ENCODE peak calls at places on chromosome 17, in nine cellular contexts. One of them, this sample, is unnamed.

GRCh38 chr17:67441052-67441738 is 64.1 kb downstream of the PITPNC1 start:
- DNase-seq in Calu3: no peak
- DNase-seq in PC-9: no peak
- DNase-seq in cardiac muscle cell: no peak
- DNase-seq in ascending aorta: peak
- DNase-seq in fibroblast of lung: peak
- DNase-seq in upper lobe of right lung: peak
- DNase-seq in GM10248: peak
- DNase-seq in omental fat pad: no peak
- DNase-seq in this sample: peak

GRCh38 chr17:64741924-64742670 is 80.0 kb upstream of the SMURF2 start:
- DNase-seq in Calu3: no peak
- DNase-seq in PC-9: no peak
- DNase-seq in cardiac muscle cell: no peak
- DNase-seq in ascending aorta: no peak
- DNase-seq in fibroblast of lung: peak
- DNase-seq in upper lobe of right lung: no peak
- DNase-seq in GM10248: no peak
- DNase-seq in omental fat pad: no peak
- DNase-seq in this sample: peak

GRCh38 chr17:49388290-49388640 is 26.2 kb upstream of the ZNF652 start:
- DNase-seq in Calu3: no peak
- DNase-seq in PC-9: no peak
- DNase-seq in cardiac muscle cell: no peak
- DNase-seq in ascending aorta: no peak
- DNase-seq in fibroblast of lung: no peak
- DNase-seq in upper lobe of right lung: no peak
- DNase-seq in GM10248: peak
- DNase-seq in omental fat pad: no peak
- DNase-seq in this sample: no peak

GRCh38 chr17:15260376-15261062 is 4.6 kb downstream of the PMP22 start:
- DNase-seq in Calu3: peak
- DNase-seq in PC-9: no peak
- DNase-seq in cardiac muscle cell: peak
- DNase-seq in ascending aorta: peak
- DNase-seq in fibroblast of lung: peak
- DNase-seq in upper lobe of right lung: peak
- DNase-seq in GM10248: peak
- DNase-seq in omental fat pad: peak
- DNase-seq in this sample: peak

GRCh38 chr17:31274252-31274651 is 22.8 kb downstream of the OMG start:
- DNase-seq in Calu3: no peak
- DNase-seq in PC-9: no peak
- DNase-seq in cardiac muscle cell: no peak
- DNase-seq in ascending aorta: no peak
- DNase-seq in fibroblast of lung: peak
- DNase-seq in upper lobe of right lung: no peak
- DNase-seq in GM10248: no peak
- DNase-seq in omental fat pad: no peak
- DNase-seq in this sample: peak

GRCh38 chr17:39634384-39634871 is 2.5 kb upstream of the STARD3 start:
- DNase-seq in Calu3: no peak
- DNase-seq in PC-9: no peak
- DNase-seq in cardiac muscle cell: peak
- DNase-seq in ascending aorta: no peak
- DNase-seq in fibroblast of lung: peak
- DNase-seq in upper lobe of right lung: no peak
- DNase-seq in GM10248: no peak
- DNase-seq in omental fat pad: no peak
- DNase-seq in this sample: peak

GRCh38 chr17:31400481-31400950 is 9.0 kb downstream of the RAB11FIP4 start:
- DNase-seq in Calu3: no peak
- DNase-seq in PC-9: no peak
- DNase-seq in cardiac muscle cell: no peak
- DNase-seq in ascending aorta: no peak
- DNase-seq in fibroblast of lung: no peak
- DNase-seq in upper lobe of right lung: no peak
- DNase-seq in GM10248: no peak
- DNase-seq in omental fat pad: no peak
- DNase-seq in this sample: no peak

GRCh38 chr17:933168-934083 is 46.1 kb downstream of the NXN start:
- DNase-seq in Calu3: peak
- DNase-seq in PC-9: peak
- DNase-seq in cardiac muscle cell: peak
- DNase-seq in ascending aorta: no peak
- DNase-seq in fibroblast of lung: peak
- DNase-seq in upper lobe of right lung: peak
- DNase-seq in GM10248: no peak
- DNase-seq in omental fat pad: no peak
- DNase-seq in this sample: peak

GRCh38 chr17:78933025-78933958 is 8.1 kb upstream of the TIMP2 start:
- DNase-seq in Calu3: peak
- DNase-seq in PC-9: peak
- DNase-seq in cardiac muscle cell: no peak
- DNase-seq in ascending aorta: peak
- DNase-seq in fibroblast of lung: peak
- DNase-seq in upper lobe of right lung: no peak
- DNase-seq in GM10248: peak
- DNase-seq in omental fat pad: no peak
- DNase-seq in this sample: peak

GRCh38 chr17:67520916-67521772 is 144.1 kb downstream of the PITPNC1 start:
- DNase-seq in Calu3: no peak
- DNase-seq in PC-9: no peak
- DNase-seq in cardiac muscle cell: no peak
- DNase-seq in ascending aorta: no peak
- DNase-seq in fibroblast of lung: peak
- DNase-seq in upper lobe of right lung: no peak
- DNase-seq in GM10248: no peak
- DNase-seq in omental fat pad: no peak
- DNase-seq in this sample: peak

GRCh38 chr17:14792751-14793150 is 472.4 kb downstream of the PMP22 start:
- DNase-seq in Calu3: no peak
- DNase-seq in PC-9: no peak
- DNase-seq in cardiac muscle cell: no peak
- DNase-seq in ascending aorta: no peak
- DNase-seq in fibroblast of lung: no peak
- DNase-seq in upper lobe of right lung: no peak
- DNase-seq in GM10248: no peak
- DNase-seq in omental fat pad: no peak
- DNase-seq in this sample: peak

GRCh38 chr17:6654816-6655731 is 3.5 kb downstream of the C17orf100 start:
- DNase-seq in Calu3: no peak
- DNase-seq in PC-9: no peak
- DNase-seq in cardiac muscle cell: peak
- DNase-seq in ascending aorta: no peak
- DNase-seq in fibroblast of lung: no peak
- DNase-seq in upper lobe of right lung: peak
- DNase-seq in GM10248: no peak
- DNase-seq in omental fat pad: no peak
- DNase-seq in this sample: no peak

GRCh38 chr17:58818654-58819053 is 63.0 kb downstream of the PPM1E start:
- DNase-seq in Calu3: no peak
- DNase-seq in PC-9: no peak
- DNase-seq in cardiac muscle cell: no peak
- DNase-seq in ascending aorta: no peak
- DNase-seq in fibroblast of lung: no peak
- DNase-seq in upper lobe of right lung: no peak
- DNase-seq in GM10248: no peak
- DNase-seq in omental fat pad: no peak
- DNase-seq in this sample: no peak

GRCh38 chr17:75727391-75727790 is 6.1 kb downstream of the ITGB4 start:
- DNase-seq in Calu3: no peak
- DNase-seq in PC-9: no peak
- DNase-seq in cardiac muscle cell: no peak
- DNase-seq in ascending aorta: no peak
- DNase-seq in fibroblast of lung: no peak
- DNase-seq in upper lobe of right lung: no peak
- DNase-seq in GM10248: no peak
- DNase-seq in omental fat pad: no peak
- DNase-seq in this sample: no peak

GRCh38 chr17:60540460-60540859 is 14.4 kb upstream of the APPBP2 start:
- DNase-seq in Calu3: no peak
- DNase-seq in PC-9: no peak
- DNase-seq in cardiac muscle cell: no peak
- DNase-seq in ascending aorta: no peak
- DNase-seq in fibroblast of lung: no peak
- DNase-seq in upper lobe of right lung: no peak
- DNase-seq in GM10248: no peak
- DNase-seq in omental fat pad: no peak
- DNase-seq in this sample: no peak

GRCh38 chr17:82551779-82552457 is 32.4 kb downstream of the FOXK2 start:
- DNase-seq in Calu3: peak
- DNase-seq in PC-9: peak
- DNase-seq in cardiac muscle cell: peak
- DNase-seq in ascending aorta: peak
- DNase-seq in fibroblast of lung: peak
- DNase-seq in upper lobe of right lung: peak
- DNase-seq in GM10248: peak
- DNase-seq in omental fat pad: no peak
- DNase-seq in this sample: peak

GRCh38 chr17:1947229-1947742 is 77.8 kb downstream of the RTN4RL1 start:
- DNase-seq in Calu3: no peak
- DNase-seq in PC-9: no peak
- DNase-seq in cardiac muscle cell: peak
- DNase-seq in ascending aorta: no peak
- DNase-seq in fibroblast of lung: no peak
- DNase-seq in upper lobe of right lung: no peak
- DNase-seq in GM10248: no peak
- DNase-seq in omental fat pad: no peak
- DNase-seq in this sample: no peak

GRCh38 chr17:81884520-81884919 is 6.9 kb downstream of the ALYREF start:
- DNase-seq in Calu3: no peak
- DNase-seq in PC-9: no peak
- DNase-seq in cardiac muscle cell: no peak
- DNase-seq in ascending aorta: no peak
- DNase-seq in fibroblast of lung: no peak
- DNase-seq in upper lobe of right lung: no peak
- DNase-seq in GM10248: no peak
- DNase-seq in omental fat pad: no peak
- DNase-seq in this sample: peak

GRCh38 chr17:15490634-15491261 is 23.3 kb upstream of the CDRT4 start:
- DNase-seq in Calu3: peak
- DNase-seq in PC-9: no peak
- DNase-seq in cardiac muscle cell: peak
- DNase-seq in ascending aorta: no peak
- DNase-seq in fibroblast of lung: peak
- DNase-seq in upper lobe of right lung: no peak
- DNase-seq in GM10248: no peak
- DNase-seq in omental fat pad: no peak
- DNase-seq in this sample: peak

DNA sequence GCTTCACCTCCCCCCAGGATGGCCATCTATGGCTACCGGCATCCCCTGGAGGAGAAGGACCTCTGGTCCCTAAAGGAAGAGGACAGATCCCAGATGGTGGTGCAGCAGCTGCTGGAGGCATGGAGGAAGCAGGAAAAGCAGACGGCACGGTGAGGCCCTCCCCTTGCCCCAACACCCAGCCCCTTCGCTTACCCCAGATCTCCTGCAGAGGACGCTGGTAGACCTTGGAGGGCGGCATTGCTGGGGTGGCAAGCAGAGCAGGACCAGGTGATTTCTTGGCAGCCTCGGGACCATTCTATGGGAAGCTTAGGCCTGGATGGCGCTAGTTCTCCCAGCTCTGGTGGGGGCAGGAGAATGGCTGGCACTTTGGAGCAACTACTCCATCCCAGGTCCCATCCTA is 24.5 kb downstream of the ABCC3 start:
- DNase-seq in Calu3: no peak
- DNase-seq in PC-9: no peak
- DNase-seq in cardiac muscle cell: no peak
- DNase-seq in ascending aorta: no peak
- DNase-seq in fibroblast of lung: no peak
- DNase-seq in upper lobe of right lung: no peak
- DNase-seq in GM10248: no peak
- DNase-seq in omental fat pad: no peak
- DNase-seq in this sample: no peak
- TF ChIP-seq CTCF in Calu3: no peak
- TF ChIP-seq CTCF in PC-9: no peak
- TF ChIP-seq CTCF in cardiac muscle cell: no peak
- TF ChIP-seq CTCF in ascending aorta: no peak
- TF ChIP-seq CTCF in fibroblast of lung: no peak
- TF ChIP-seq CTCF in upper lobe of right lung: no peak
- TF ChIP-seq CTCF in GM10248: no peak
- TF ChIP-seq CTCF in omental fat pad: no peak
- TF ChIP-seq CTCF in this sample: no peak

DNA sequence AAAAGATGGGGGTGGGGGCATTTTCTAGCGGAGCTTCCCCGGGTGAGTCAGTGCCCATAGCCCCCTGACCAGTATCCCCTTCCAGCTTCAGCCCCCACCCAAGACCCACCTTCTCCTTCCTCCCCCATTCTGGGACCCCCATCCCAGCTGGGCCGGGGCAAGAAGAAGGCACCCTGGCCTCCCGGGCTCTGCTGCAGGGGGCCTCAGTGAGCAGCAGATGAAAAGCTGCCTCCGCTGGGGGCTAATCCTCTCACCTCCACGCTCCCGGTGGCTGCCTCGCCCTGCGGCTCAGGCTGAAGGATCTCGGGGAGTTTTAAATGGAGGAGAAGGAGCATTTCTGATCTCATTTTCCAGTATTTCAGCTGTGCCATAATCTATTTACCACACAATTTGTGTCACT is 313.5 kb upstream of the TNRC6C start:
- DNase-seq in Calu3: no peak
- DNase-seq in PC-9: no peak
- DNase-seq in cardiac muscle cell: no peak
- DNase-seq in ascending aorta: no peak
- DNase-seq in fibroblast of lung: no peak
- DNase-seq in upper lobe of right lung: peak
- DNase-seq in GM10248: no peak
- DNase-seq in omental fat pad: no peak
- DNase-seq in this sample: no peak
- TF ChIP-seq CTCF in Calu3: no peak
- TF ChIP-seq CTCF in PC-9: no peak
- TF ChIP-seq CTCF in cardiac muscle cell: peak
- TF ChIP-seq CTCF in ascending aorta: no peak
- TF ChIP-seq CTCF in fibroblast of lung: peak
- TF ChIP-seq CTCF in upper lobe of right lung: no peak
- TF ChIP-seq CTCF in GM10248: no peak
- TF ChIP-seq CTCF in omental fat pad: no peak
- TF ChIP-seq CTCF in this sample: no peak

DNA sequence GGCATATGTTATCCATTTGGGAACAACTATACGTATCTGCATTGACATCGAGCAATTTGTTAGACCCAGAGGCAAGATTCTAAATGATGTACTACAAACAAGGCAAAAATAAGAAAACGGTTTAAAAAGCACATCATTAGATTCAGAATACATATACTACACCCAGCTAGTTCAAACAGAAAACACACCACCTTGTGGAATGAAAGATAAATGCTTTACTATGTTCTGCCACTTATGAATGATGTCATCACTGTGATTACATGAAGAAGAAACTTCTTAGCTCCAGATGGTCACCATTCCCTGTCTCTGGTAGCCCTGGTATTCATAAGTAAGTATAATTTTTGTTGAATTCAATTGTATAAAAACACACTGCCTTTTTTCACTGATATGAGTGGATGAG is 7.8 kb downstream of the NACA2 start:
- DNase-seq in Calu3: no peak
- DNase-seq in PC-9: peak
- DNase-seq in cardiac muscle cell: peak
- DNase-seq in ascending aorta: no peak
- DNase-seq in fibroblast of lung: peak
- DNase-seq in upper lobe of right lung: no peak
- DNase-seq in GM10248: peak
- DNase-seq in omental fat pad: no peak
- DNase-seq in this sample: peak
- TF ChIP-seq CTCF in Calu3: no peak
- TF ChIP-seq CTCF in PC-9: peak
- TF ChIP-seq CTCF in cardiac muscle cell: peak
- TF ChIP-seq CTCF in ascending aorta: no peak
- TF ChIP-seq CTCF in fibroblast of lung: peak
- TF ChIP-seq CTCF in upper lobe of right lung: peak
- TF ChIP-seq CTCF in GM10248: peak
- TF ChIP-seq CTCF in omental fat pad: no peak
- TF ChIP-seq CTCF in this sample: peak

GRCh38 chr17:56751145-56751743 is 82.5 kb downstream of the C17orf67 start:
- DNase-seq in Calu3: no peak
- DNase-seq in PC-9: no peak
- DNase-seq in cardiac muscle cell: no peak
- DNase-seq in ascending aorta: no peak
- DNase-seq in fibroblast of lung: no peak
- DNase-seq in upper lobe of right lung: no peak
- DNase-seq in GM10248: no peak
- DNase-seq in omental fat pad: no peak
- DNase-seq in this sample: no peak
- TF ChIP-seq CTCF in Calu3: no peak
- TF ChIP-seq CTCF in PC-9: no peak
- TF ChIP-seq CTCF in cardiac muscle cell: no peak
- TF ChIP-seq CTCF in ascending aorta: no peak
- TF ChIP-seq CTCF in fibroblast of lung: no peak
- TF ChIP-seq CTCF in upper lobe of right lung: peak
- TF ChIP-seq CTCF in GM10248: no peak
- TF ChIP-seq CTCF in omental fat pad: no peak
- TF ChIP-seq CTCF in this sample: no peak

This sample was measured in fibroblast of the aortic adventitia.